ENCODE peak calls at places on chromosomes 6 and 20, in eight cellular contexts. J is tibial nerve, L is fibroblast of mammary gland, T is body of pancreas, M is cardiac muscle cell, S is WERI-Rb-1, C is thoracic aorta, F is progenitor cell of endocrine pancreas. I is an unnamed sample.

GRCh38 chr20:60200305-60200918 is 242.2 kb downstream of the CDH26 start:
- DNase-seq in J (no peak), L (no peak), T (no peak), M (no peak), S (no peak), C (no peak), F (no peak), I (no peak)

GRCh38 chr6:130500693-130501092 is 134.9 kb downstream of the TMEM200A start:
- DNase-seq in J (no peak), L (peak; percentile 90), T (no peak), M (peak; percentile 13), S (no peak), C (no peak), F (no peak), I (no peak)

GRCh38 chr20:51910202-51911050 is 108.1 kb upstream of the SALL4 start:
- DNase-seq in J (no peak), L (no peak), T (no peak), M (no peak), S (no peak), C (no peak), F (no peak), I (no peak)

GRCh38 chr6:108914235-108915022 is 66.2 kb downstream of the ARMC2 start:
- DNase-seq in J (no peak), L (peak; percentile 10), T (peak; percentile 23), M (peak; percentile 38), S (peak; percentile 52), C (no peak), F (no peak), I (no peak)

GRCh38 chr20:38139919-38140753 is 24.9 kb downstream of the TGM2 start:
- DNase-seq in J (no peak), L (no peak), T (no peak), M (peak; percentile 37), S (no peak), C (no peak), F (no peak), I (no peak)

GRCh38 chr6:6631526-6632276 is 43.2 kb downstream of the LY86 start:
- DNase-seq in J (no peak), L (no peak), T (peak; percentile 25), M (peak; percentile 86), S (no peak), C (no peak), F (no peak), I (no peak)

GRCh38 chr6:31842056-31842455 is 14.5 kb downstream of the HSPA1B start:
- DNase-seq in J (no peak), L (no peak), T (no peak), M (no peak), S (no peak), C (no peak), F (no peak), I (no peak)

GRCh38 chr6:155040946-155041345 is 45.8 kb downstream of the TIAM2 start:
- DNase-seq in J (no peak), L (no peak), T (no peak), M (no peak), S (no peak), C (no peak), F (no peak), I (no peak)

GRCh38 chr20:45951925-45952834 is 17.7 kb downstream of the PCIF1 start:
- DNase-seq in J (no peak), L (no peak), T (no peak), M (no peak), S (no peak), C (no peak), F (no peak), I (no peak)

GRCh38 chr6:149716181-149716580 is 1.7 kb downstream of the LATS1 start:
- DNase-seq in J (no peak), L (peak; percentile 7), T (no peak), M (no peak), S (no peak), C (no peak), F (no peak), I (no peak)

GRCh38 chr6:4301871-4302270 is 166.5 kb upstream of the ECI2 start:
- DNase-seq in J (no peak), L (no peak), T (no peak), M (no peak), S (no peak), C (no peak), F (no peak), I (no peak)

GRCh38 chr6:47135772-47136171 is 93.6 kb upstream of the ADGRF1 start:
- DNase-seq in J (no peak), L (peak; percentile 97), T (no peak), M (peak; percentile 89), S (no peak), C (no peak), F (no peak), I (no peak)

GRCh38 chr6:37503486-37503980 is 3.8 kb upstream of the CCDC167 start:
- DNase-seq in J (no peak), L (no peak), T (no peak), M (no peak), S (no peak), C (no peak), F (no peak), I (no peak)

GRCh38 chr6:30759575-30760239 is 15.4 kb upstream of the IER3 start:
- DNase-seq in J (no peak), L (peak; percentile 87), T (no peak), M (peak; percentile 91), S (no peak), C (no peak), F (no peak), I (no peak)

DNA sequence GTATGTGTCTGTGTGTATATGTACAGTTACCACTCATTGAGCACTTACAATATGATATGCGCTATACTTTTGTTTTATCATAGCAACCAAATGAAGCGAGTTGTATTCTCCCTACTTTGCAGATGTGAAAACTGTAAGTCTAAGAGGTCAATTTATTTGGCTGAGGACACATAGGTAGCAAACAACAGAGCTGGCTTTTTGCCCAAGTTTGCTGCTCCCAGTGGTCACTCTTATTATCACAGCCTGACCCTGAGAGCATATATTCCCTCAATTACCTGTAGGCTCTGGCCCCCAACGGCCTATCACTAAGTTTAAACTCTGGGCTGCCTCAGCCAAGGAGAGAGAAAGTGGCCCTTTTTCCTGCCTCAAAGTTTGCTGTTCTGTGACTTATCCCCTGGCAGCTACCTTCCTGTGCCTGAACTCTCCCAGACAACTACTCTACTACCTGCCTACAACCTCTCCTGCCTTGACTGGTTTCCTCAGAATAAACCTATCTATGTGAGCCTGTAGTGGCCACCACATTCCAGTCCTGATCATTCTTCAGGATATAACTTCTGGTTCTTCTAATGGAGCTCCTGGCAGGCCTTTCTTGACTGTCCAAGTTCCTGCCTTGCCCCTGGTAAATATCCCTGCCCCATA is 221.8 kb downstream of the FRK start:
- DNase-seq in J (peak; percentile 5), L (peak; percentile 46), T (peak; percentile 56), M (peak; percentile 35), S (peak; percentile 35), C (no peak), F (no peak), I (no peak)
- TF ChIP-seq CTCF in J (no peak), L (peak; percentile 55), T (peak; percentile 24), M (peak; percentile 49), S (peak; percentile 64), C (peak; percentile 27), F (peak; percentile 56), I (peak; percentile 67)

DNA sequence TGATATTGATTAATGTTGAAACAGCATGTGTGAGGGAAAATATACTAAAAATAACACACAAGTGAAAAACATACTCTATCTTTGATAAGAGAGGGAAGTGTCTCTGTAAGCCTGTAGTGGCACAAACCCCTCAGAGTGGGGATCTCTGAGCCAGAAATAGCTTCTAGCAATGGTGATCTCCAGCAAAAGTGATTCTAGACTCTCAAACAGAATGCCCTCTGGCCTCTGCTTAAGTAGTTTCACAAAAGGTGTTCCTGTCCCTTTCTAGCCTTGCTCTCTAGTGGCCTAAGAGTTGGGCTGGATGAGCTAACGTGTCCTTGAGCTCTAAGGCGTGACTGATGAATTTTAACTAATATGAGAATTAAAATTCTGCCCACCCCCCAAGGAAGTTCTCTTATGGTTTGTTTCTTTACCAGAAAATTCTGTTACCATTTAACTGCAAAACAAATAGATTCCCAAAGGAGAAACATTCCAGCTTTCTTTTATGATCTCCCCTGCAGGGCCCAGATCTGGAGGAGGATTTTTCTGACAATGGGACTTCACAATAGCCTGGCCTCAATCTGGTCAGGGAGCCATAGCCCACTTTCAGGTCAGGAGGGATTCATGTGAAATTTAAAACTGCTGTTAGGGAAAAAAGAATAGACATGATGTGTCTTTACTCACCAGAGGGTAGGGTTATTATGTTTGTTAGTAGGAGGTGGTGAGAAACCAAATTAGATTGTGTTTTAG is 182.5 kb upstream of the LAMP5 start:
- DNase-seq in J (no peak), L (no peak), T (no peak), M (no peak), S (no peak), C (no peak), F (no peak), I (no peak)
- TF ChIP-seq CTCF in J (no peak), L (no peak), T (no peak), M (no peak), S (no peak), C (no peak), F (no peak), I (no peak)

GRCh38 chr6:163438940-163439335 is 24.4 kb downstream of the QKI start:
- DNase-seq in J (peak; percentile 56), L (no peak), T (peak; percentile 53), M (no peak), S (no peak), C (no peak), F (no peak), I (no peak)

GRCh38 chr6:163446529-163446928 is 32.0 kb downstream of the QKI start:
- DNase-seq in J (no peak), L (no peak), T (no peak), M (no peak), S (no peak), C (no peak), F (no peak), I (no peak)

GRCh38 chr6:163442336-163442735 is 27.8 kb downstream of the QKI start:
- DNase-seq in J (no peak), L (no peak), T (no peak), M (no peak), S (no peak), C (no peak), F (no peak), I (no peak)

GRCh38 chr6:163449076-163449475 is 34.6 kb downstream of the QKI start:
- DNase-seq in J (no peak), L (no peak), T (no peak), M (no peak), S (no peak), C (no peak), F (no peak), I (no peak)

DNA sequence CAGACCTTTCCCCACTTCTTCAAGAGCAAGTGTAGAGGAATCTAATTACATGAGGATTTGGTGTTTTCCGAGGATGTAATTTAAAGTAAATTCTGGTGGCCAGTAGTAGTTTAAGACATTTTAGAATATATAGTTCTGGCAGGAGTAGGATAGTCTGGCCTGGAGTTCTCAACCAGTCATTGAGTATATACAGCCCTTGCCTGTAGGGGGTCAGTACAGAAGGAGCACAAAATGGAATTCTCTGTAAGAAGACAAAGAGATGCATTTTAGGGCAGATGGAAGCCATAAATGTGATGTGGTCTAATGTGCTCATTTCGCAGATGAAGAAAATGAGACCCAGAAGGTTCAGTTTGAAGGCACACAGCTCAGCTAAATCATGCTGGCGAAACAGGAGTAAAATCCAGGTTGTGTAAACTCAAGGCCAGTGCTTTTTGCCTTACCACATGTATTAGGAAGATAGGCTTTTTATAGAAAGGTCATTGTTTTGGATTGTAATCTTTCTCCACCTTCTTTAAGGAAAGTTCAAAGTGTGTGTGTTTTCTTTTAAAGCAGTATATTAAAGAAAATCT is 29.6 kb downstream of the QKI start:
- DNase-seq in J (no peak), L (no peak), T (no peak), M (no peak), S (no peak), C (no peak), F (no peak), I (no peak)
- TF ChIP-seq CTCF in J (no peak), L (peak; percentile 9), T (no peak), M (no peak), S (no peak), C (no peak), F (peak; percentile 11), I (peak; percentile 61)

GRCh38 chr6:41039060-41039998 is at the start of gene UNC5CL:
- DNase-seq in J (no peak), L (peak; percentile 15), T (peak; percentile 83), M (peak; percentile 30), S (peak; percentile 85), C (no peak), F (no peak), I (no peak)
- TF ChIP-seq CTCF in J (peak; percentile 37), L (peak; percentile 76), T (peak; percentile 93), M (peak; percentile 75), S (peak; percentile 94), C (no peak), F (peak; percentile 64), I (peak; percentile 73)

I was measured in type B pancreatic cell.